ENCODE peak calls at places on chromosomes 6 and 20, in seven cellular contexts. One of them, this sample, is unnamed.

GRCh38 chr6:114218831-114219230 is 124.0 kb downstream of the HS3ST5 start:
- DNase-seq in Calu3: no peak
- DNase-seq in tibial nerve: no peak
- DNase-seq in BJ: no peak
- DNase-seq in CD14-positive monocyte: no peak
- DNase-seq in GM10248: no peak
- DNase-seq in dorsolateral prefrontal cortex: no peak
- DNase-seq in this sample: no peak

GRCh38 chr20:50724851-50725721 is 6.3 kb upstream of the PARD6B start:
- DNase-seq in Calu3: peak; percentile 69
- DNase-seq in tibial nerve: peak; percentile 49
- DNase-seq in BJ: peak; percentile 95
- DNase-seq in CD14-positive monocyte: no peak
- DNase-seq in GM10248: peak; percentile 45
- DNase-seq in dorsolateral prefrontal cortex: peak; percentile 36
- DNase-seq in this sample: no peak

GRCh38 chr6:167757291-167757690 is 69.4 kb upstream of the AFDN start:
- DNase-seq in Calu3: no peak
- DNase-seq in tibial nerve: no peak
- DNase-seq in BJ: no peak
- DNase-seq in CD14-positive monocyte: peak; percentile 7
- DNase-seq in GM10248: no peak
- DNase-seq in dorsolateral prefrontal cortex: no peak
- DNase-seq in this sample: no peak

GRCh38 chr6:33641602-33642001 is 20.5 kb downstream of the ITPR3 start:
- DNase-seq in Calu3: no peak
- DNase-seq in tibial nerve: no peak
- DNase-seq in BJ: no peak
- DNase-seq in CD14-positive monocyte: no peak
- DNase-seq in GM10248: no peak
- DNase-seq in dorsolateral prefrontal cortex: no peak
- DNase-seq in this sample: no peak

GRCh38 chr20:53656653-53657288 is 63.1 kb upstream of the ZNF217 start:
- DNase-seq in Calu3: no peak
- DNase-seq in tibial nerve: no peak
- DNase-seq in BJ: peak; percentile 75
- DNase-seq in CD14-positive monocyte: no peak
- DNase-seq in GM10248: no peak
- DNase-seq in dorsolateral prefrontal cortex: no peak
- DNase-seq in this sample: no peak

GRCh38 chr6:19444481-19444880 is 392.7 kb upstream of the ID4 start:
- DNase-seq in Calu3: no peak
- DNase-seq in tibial nerve: no peak
- DNase-seq in BJ: no peak
- DNase-seq in CD14-positive monocyte: no peak
- DNase-seq in GM10248: no peak
- DNase-seq in dorsolateral prefrontal cortex: no peak
- DNase-seq in this sample: no peak

GRCh38 chr6:163170294-163170883 is 244.1 kb upstream of the QKI start:
- DNase-seq in Calu3: peak; percentile 30
- DNase-seq in tibial nerve: no peak
- DNase-seq in BJ: no peak
- DNase-seq in CD14-positive monocyte: no peak
- DNase-seq in GM10248: peak; percentile 43
- DNase-seq in dorsolateral prefrontal cortex: no peak
- DNase-seq in this sample: no peak

GRCh38 chr6:111687652-111688051 is 82.0 kb upstream of the TRAF3IP2 start:
- DNase-seq in Calu3: no peak
- DNase-seq in tibial nerve: no peak
- DNase-seq in BJ: no peak
- DNase-seq in CD14-positive monocyte: no peak
- DNase-seq in GM10248: no peak
- DNase-seq in dorsolateral prefrontal cortex: no peak
- DNase-seq in this sample: no peak

GRCh38 chr20:4925842-4926530 is 75.3 kb downstream of the SLC23A2 start:
- DNase-seq in Calu3: peak; percentile 53
- DNase-seq in tibial nerve: peak; percentile 31
- DNase-seq in BJ: no peak
- DNase-seq in CD14-positive monocyte: no peak
- DNase-seq in GM10248: no peak
- DNase-seq in dorsolateral prefrontal cortex: no peak
- DNase-seq in this sample: no peak

GRCh38 chr6:79604583-79605037 is 26.5 kb upstream of the SH3BGRL2 start:
- DNase-seq in Calu3: no peak
- DNase-seq in tibial nerve: no peak
- DNase-seq in BJ: no peak
- DNase-seq in CD14-positive monocyte: no peak
- DNase-seq in GM10248: no peak
- DNase-seq in dorsolateral prefrontal cortex: no peak
- DNase-seq in this sample: no peak

GRCh38 chr6:43220439-43220951 is 8.8 kb downstream of the DNPH1 start:
- DNase-seq in Calu3: no peak
- DNase-seq in tibial nerve: no peak
- DNase-seq in BJ: no peak
- DNase-seq in CD14-positive monocyte: no peak
- DNase-seq in GM10248: no peak
- DNase-seq in dorsolateral prefrontal cortex: no peak
- DNase-seq in this sample: peak; percentile 76

GRCh38 chr6:25553502-25553901 is 98.5 kb upstream of the SCGN start:
- DNase-seq in Calu3: no peak
- DNase-seq in tibial nerve: no peak
- DNase-seq in BJ: peak; percentile 31
- DNase-seq in CD14-positive monocyte: no peak
- DNase-seq in GM10248: no peak
- DNase-seq in dorsolateral prefrontal cortex: no peak
- DNase-seq in this sample: no peak

GRCh38 chr20:14817121-14817520 is 479.7 kb upstream of the FLRT3 start:
- DNase-seq in Calu3: no peak
- DNase-seq in tibial nerve: no peak
- DNase-seq in BJ: no peak
- DNase-seq in CD14-positive monocyte: no peak
- DNase-seq in GM10248: no peak
- DNase-seq in dorsolateral prefrontal cortex: no peak
- DNase-seq in this sample: no peak

GRCh38 chr6:28969129-28969528 is 36.0 kb downstream of the ZNF311 start:
- DNase-seq in Calu3: no peak
- DNase-seq in tibial nerve: no peak
- DNase-seq in BJ: no peak
- DNase-seq in CD14-positive monocyte: no peak
- DNase-seq in GM10248: no peak
- DNase-seq in dorsolateral prefrontal cortex: no peak
- DNase-seq in this sample: peak; percentile 58
- TF ChIP-seq CTCF in Calu3: no peak
- TF ChIP-seq CTCF in tibial nerve: no peak
- TF ChIP-seq CTCF in BJ: no peak
- TF ChIP-seq CTCF in CD14-positive monocyte: no peak
- TF ChIP-seq CTCF in GM10248: no peak
- TF ChIP-seq CTCF in dorsolateral prefrontal cortex: no peak
- TF ChIP-seq CTCF in this sample: no peak

GRCh38 chr6:126963077-126963809 is 155.2 kb upstream of the RSPO3 start:
- DNase-seq in Calu3: no peak
- DNase-seq in tibial nerve: no peak
- DNase-seq in BJ: no peak
- DNase-seq in CD14-positive monocyte: no peak
- DNase-seq in GM10248: no peak
- DNase-seq in dorsolateral prefrontal cortex: no peak
- DNase-seq in this sample: no peak

GRCh38 chr6:126959765-126960164 is 158.7 kb upstream of the RSPO3 start:
- DNase-seq in Calu3: no peak
- DNase-seq in tibial nerve: no peak
- DNase-seq in BJ: no peak
- DNase-seq in CD14-positive monocyte: no peak
- DNase-seq in GM10248: no peak
- DNase-seq in dorsolateral prefrontal cortex: no peak
- DNase-seq in this sample: no peak

GRCh38 chr6:126955621-126956020 is 162.8 kb upstream of the RSPO3 start:
- DNase-seq in Calu3: peak; percentile 6
- DNase-seq in tibial nerve: no peak
- DNase-seq in BJ: no peak
- DNase-seq in CD14-positive monocyte: no peak
- DNase-seq in GM10248: no peak
- DNase-seq in dorsolateral prefrontal cortex: no peak
- DNase-seq in this sample: no peak

DNA sequence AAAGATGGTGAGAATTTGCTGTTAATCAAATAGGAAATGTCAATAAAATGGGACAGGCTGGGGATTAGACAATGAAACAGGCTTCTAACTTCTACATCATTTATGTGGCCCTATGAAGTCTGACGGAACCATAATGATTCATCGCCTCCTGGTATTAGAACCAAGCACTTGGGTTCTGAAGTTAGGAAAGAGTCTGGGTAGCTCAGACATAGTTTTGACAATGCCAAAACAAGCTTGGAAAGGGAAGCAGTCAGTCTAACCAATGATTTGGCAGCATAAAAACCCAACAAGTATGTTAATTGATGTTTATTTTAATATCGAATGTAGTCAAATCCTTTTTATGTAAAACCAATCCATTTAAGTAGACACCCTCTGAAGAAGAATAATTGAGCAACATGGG is 160.8 kb upstream of the RSPO3 start:
- DNase-seq in Calu3: no peak
- DNase-seq in tibial nerve: no peak
- DNase-seq in BJ: no peak
- DNase-seq in CD14-positive monocyte: no peak
- DNase-seq in GM10248: no peak
- DNase-seq in dorsolateral prefrontal cortex: no peak
- DNase-seq in this sample: no peak
- TF ChIP-seq CTCF in Calu3: no peak
- TF ChIP-seq CTCF in tibial nerve: no peak
- TF ChIP-seq CTCF in BJ: no peak
- TF ChIP-seq CTCF in CD14-positive monocyte: no peak
- TF ChIP-seq CTCF in GM10248: no peak
- TF ChIP-seq CTCF in dorsolateral prefrontal cortex: no peak
- TF ChIP-seq CTCF in this sample: no peak

DNA sequence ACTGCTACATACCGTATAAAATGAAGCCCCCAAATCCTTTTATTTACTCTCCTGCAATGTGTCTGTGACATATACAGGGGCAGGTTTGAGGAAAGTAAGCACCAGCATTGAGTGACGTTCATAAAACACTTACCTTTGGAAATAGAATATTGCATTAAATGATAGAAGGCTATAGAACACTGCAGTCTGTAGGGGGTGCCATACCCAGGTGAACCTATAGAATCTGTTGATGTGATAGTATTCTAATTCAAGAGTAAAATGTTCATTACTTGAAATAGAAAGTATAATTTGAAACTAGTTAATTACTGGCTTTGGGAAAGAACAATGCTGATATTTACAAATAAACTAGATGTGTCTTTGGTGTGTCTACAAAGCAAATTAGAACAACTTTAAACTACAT is 47.0 kb upstream of the PRL start:
- DNase-seq in Calu3: no peak
- DNase-seq in tibial nerve: no peak
- DNase-seq in BJ: no peak
- DNase-seq in CD14-positive monocyte: no peak
- DNase-seq in GM10248: no peak
- DNase-seq in dorsolateral prefrontal cortex: no peak
- DNase-seq in this sample: no peak
- TF ChIP-seq CTCF in Calu3: peak; percentile 24
- TF ChIP-seq CTCF in tibial nerve: no peak
- TF ChIP-seq CTCF in BJ: no peak
- TF ChIP-seq CTCF in CD14-positive monocyte: no peak
- TF ChIP-seq CTCF in GM10248: no peak
- TF ChIP-seq CTCF in dorsolateral prefrontal cortex: no peak
- TF ChIP-seq CTCF in this sample: peak; percentile 34

DNA sequence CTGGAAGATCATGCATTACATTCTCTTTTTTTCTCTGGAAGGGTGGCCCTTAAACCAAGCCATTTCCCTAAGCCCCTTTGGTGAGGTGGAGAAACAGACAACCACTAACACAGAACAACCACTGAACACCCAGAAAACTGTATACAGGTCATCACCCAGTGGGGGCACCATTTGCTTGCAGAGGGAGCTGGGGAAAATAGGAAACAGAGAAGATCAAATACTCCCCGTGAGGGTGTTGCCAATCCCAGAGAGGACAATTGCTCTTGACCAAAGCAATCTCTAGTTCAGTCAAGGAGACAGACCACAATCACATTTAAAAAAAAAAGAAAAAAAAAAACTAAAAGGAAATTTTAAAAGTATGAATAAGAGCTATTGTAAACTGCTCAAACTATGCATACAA is 865 bp upstream of the DAAM2 start:
- DNase-seq in Calu3: no peak
- DNase-seq in tibial nerve: no peak
- DNase-seq in BJ: no peak
- DNase-seq in CD14-positive monocyte: no peak
- DNase-seq in GM10248: no peak
- DNase-seq in dorsolateral prefrontal cortex: no peak
- DNase-seq in this sample: no peak
- TF ChIP-seq CTCF in Calu3: no peak
- TF ChIP-seq CTCF in tibial nerve: peak; percentile 21
- TF ChIP-seq CTCF in BJ: peak; percentile 33
- TF ChIP-seq CTCF in CD14-positive monocyte: no peak
- TF ChIP-seq CTCF in GM10248: no peak
- TF ChIP-seq CTCF in dorsolateral prefrontal cortex: peak; percentile 44
- TF ChIP-seq CTCF in this sample: peak; percentile 32

GRCh38 chr20:17571153-17571527 is 1.3 kb downstream of the DSTN start:
- DNase-seq in Calu3: no peak
- DNase-seq in tibial nerve: no peak
- DNase-seq in BJ: no peak
- DNase-seq in CD14-positive monocyte: no peak
- DNase-seq in GM10248: peak; percentile 55
- DNase-seq in dorsolateral prefrontal cortex: no peak
- DNase-seq in this sample: no peak
- TF ChIP-seq CTCF in Calu3: no peak
- TF ChIP-seq CTCF in tibial nerve: no peak
- TF ChIP-seq CTCF in BJ: no peak
- TF ChIP-seq CTCF in CD14-positive monocyte: no peak
- TF ChIP-seq CTCF in GM10248: no peak
- TF ChIP-seq CTCF in dorsolateral prefrontal cortex: no peak
- TF ChIP-seq CTCF in this sample: no peak

DNA sequence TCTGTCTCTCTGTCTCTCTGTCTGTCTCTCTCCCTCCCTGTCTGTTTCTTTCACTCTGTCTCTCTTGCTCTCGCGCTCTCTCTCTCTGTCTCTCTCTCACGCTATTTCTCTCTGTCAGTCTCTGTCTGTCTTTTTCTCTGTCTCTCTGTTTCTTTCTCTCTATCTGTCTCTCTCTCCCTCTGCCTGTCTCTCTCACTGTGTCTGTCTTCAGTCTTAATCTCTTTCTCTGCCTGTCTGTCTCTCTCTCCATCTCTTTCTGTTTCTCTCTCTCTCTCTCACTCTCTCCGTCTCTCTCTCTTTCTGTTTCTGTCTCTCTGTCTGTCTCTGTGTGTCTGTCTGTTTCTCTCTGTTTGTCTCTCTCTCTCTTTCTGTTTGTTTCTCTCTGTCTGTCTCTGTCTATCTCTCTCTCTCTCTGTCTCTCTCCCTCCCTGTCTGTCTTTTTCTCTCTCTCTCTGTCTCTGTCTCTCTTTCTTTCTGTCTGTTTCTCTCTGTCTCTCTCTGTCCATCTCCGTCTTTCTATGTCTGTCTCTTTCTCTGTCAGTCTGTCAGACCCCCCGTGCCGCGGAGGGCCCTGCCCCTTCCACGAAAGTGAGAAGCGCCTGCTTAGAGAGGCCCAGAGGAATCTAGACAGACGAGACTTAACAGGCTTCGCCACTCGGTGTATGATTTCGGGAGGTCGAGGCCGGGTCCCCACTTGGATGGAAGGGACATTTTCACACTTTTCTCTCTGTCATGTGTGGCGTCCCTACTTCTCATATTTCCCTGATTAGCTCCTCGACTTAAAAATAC is 346.3 kb upstream of the DEFB115 start:
- DNase-seq in Calu3: no peak
- DNase-seq in tibial nerve: no peak
- DNase-seq in BJ: no peak
- DNase-seq in CD14-positive monocyte: no peak
- DNase-seq in GM10248: no peak
- DNase-seq in dorsolateral prefrontal cortex: no peak
- DNase-seq in this sample: no peak
- TF ChIP-seq CTCF in Calu3: no peak
- TF ChIP-seq CTCF in tibial nerve: no peak
- TF ChIP-seq CTCF in BJ: no peak
- TF ChIP-seq CTCF in CD14-positive monocyte: no peak
- TF ChIP-seq CTCF in GM10248: no peak
- TF ChIP-seq CTCF in dorsolateral prefrontal cortex: no peak
- TF ChIP-seq CTCF in this sample: no peak

This sample was measured in chondrocyte.